ENCODE peak calls at places on chromosome 5, in four cellular contexts. U, D, K and L are unnamed samples.

GRCh38 chr5:96807099-96807654 is 568 bp downstream of the ERAP1 start:
- DNase-seq in U (peak), D (no peak), K (peak), L (peak)

GRCh38 chr5:63961598-63962161 is 565 bp downstream of the HTR1A start:
- DNase-seq in U (no peak), D (peak), K (no peak), L (no peak)

GRCh38 chr5:147558826-147559225 is 49.0 kb upstream of the DPYSL3 start:
- DNase-seq in U (peak), D (peak), K (no peak), L (peak)

GRCh38 chr5:137344723-137345322 is 154.3 kb downstream of the SPOCK1 start:
- DNase-seq in U (no peak), D (peak), K (no peak), L (peak)

GRCh38 chr5:137040641-137041340 is 458.3 kb downstream of the SPOCK1 start:
- DNase-seq in U (no peak), D (no peak), K (no peak), L (no peak)

GRCh38 chr5:128826290-128826689 is 139.0 kb upstream of the SLC27A6 start:
- DNase-seq in U (no peak), D (no peak), K (no peak), L (no peak)

GRCh38 chr5:90956511-90956910 is 397.9 kb downstream of the ADGRV1 start:
- DNase-seq in U (no peak), D (no peak), K (no peak), L (no peak)

GRCh38 chr5:167800405-167800804 is 491.0 kb upstream of the WWC1 start:
- DNase-seq in U (no peak), D (no peak), K (no peak), L (no peak)